ENCODE peak calls at places on chromosomes 3 and 15, in five cellular contexts. N is A549, R is HepG2, W is GM12878, X is K562. I is an unnamed sample.

GRCh38 chr3:50267280-50267913 is 1.6 kb upstream of the SEMA3B start:
- DNase-seq in R (no peak), W (no peak), N (no peak), X (peak; percentile 46), I (peak; percentile 57)

GRCh38 chr3:64848822-64849221 is 161.0 kb upstream of the ADAMTS9 start:
- DNase-seq in W (no peak), N (no peak), R (no peak), X (no peak), I (no peak)

GRCh38 chr3:12405432-12406272 is 78.6 kb upstream of the TSEN2 start:
- DNase-seq in N (peak; percentile 70), X (peak; percentile 45), W (no peak), R (peak; percentile 99), I (no peak)

GRCh38 chr15:45157974-45158373 is 28.2 kb downstream of the DUOX1 start:
- DNase-seq in X (no peak), W (no peak), R (no peak), N (no peak), I (peak; percentile 34)

GRCh38 chr3:112341386-112341785 is 8.4 kb downstream of the CD200 start:
- DNase-seq in N (no peak), W (no peak), R (no peak), X (no peak), I (no peak)

GRCh38 chr3:171936231-171936841 is 93.2 kb downstream of the TMEM212 start:
- DNase-seq in X (no peak), N (no peak), W (peak; percentile 20), R (no peak), I (no peak)

GRCh38 chr3:146542179-146542578 is 2.2 kb downstream of the PLSCR1 start:
- DNase-seq in W (no peak), R (no peak), X (no peak), N (no peak), I (no peak)

GRCh38 chr15:43492266-43492665 is 690 bp downstream of the TP53BP1 start:
- DNase-seq in W (no peak), N (no peak), R (no peak), X (no peak), I (peak; percentile 66)

GRCh38 chr3:193711523-193711963 is 118.5 kb downstream of the OPA1 start:
- DNase-seq in W (no peak), N (no peak), X (no peak), R (peak; percentile 75), I (no peak)

GRCh38 chr15:51982770-51983103 is 11.2 kb upstream of the LEO1 start:
- DNase-seq in R (no peak), W (no peak), N (no peak), X (no peak), I (no peak)

GRCh38 chr3:37290551-37290950 is 116.2 kb upstream of the LRRFIP2 start:
- DNase-seq in R (no peak), W (no peak), X (no peak), N (no peak), I (peak; percentile 34)

GRCh38 chr3:159114582-159114981 is 312.7 kb downstream of the MFSD1 start:
- DNase-seq in N (no peak), R (no peak), X (no peak), W (no peak), I (no peak)

GRCh38 chr15:73935547-73935946 is 9.3 kb downstream of the LOXL1 start:
- DNase-seq in N (no peak), W (no peak), X (no peak), R (no peak), I (no peak)

GRCh38 chr15:35108453-35108852 is 23.4 kb upstream of the NANOGP8 start:
- DNase-seq in X (no peak), R (no peak), W (no peak), N (no peak), I (no peak)

GRCh38 chr3:45545476-45545875 is 49.1 kb upstream of the LIMD1 start:
- DNase-seq in X (peak; percentile 77), W (no peak), N (no peak), R (peak; percentile 75), I (no peak)

GRCh38 chr3:11803977-11804903 is 42.4 kb downstream of the TAMM41 start:
- DNase-seq in R (peak; percentile 51), W (no peak), N (peak; percentile 68), X (peak; percentile 77), I (peak; percentile 78)

GRCh38 chr3:24096271-24096670 is 151.2 kb downstream of the NR1D2 start:
- DNase-seq in W (no peak), X (no peak), N (no peak), R (no peak), I (no peak)

GRCh38 chr3:119175869-119176756 is 2.7 kb downstream of the UPK1B start:
- DNase-seq in N (peak; percentile 76), X (no peak), R (no peak), W (no peak), I (no peak)

GRCh38 chr15:84631706-84632272 is 22.3 kb downstream of the WDR73 start:
- DNase-seq in R (peak; percentile 12), X (peak; percentile 33), W (no peak), N (no peak), I (no peak)

GRCh38 chr3:10702961-10703740 is 112.9 kb upstream of the SLC6A11 start:
- DNase-seq in N (peak; percentile 31), R (no peak), W (no peak), X (peak; percentile 93), I (peak; percentile 95)

GRCh38 chr3:189260556-189261493 is 89.1 kb downstream of the TPRG1 start:
- DNase-seq in X (no peak), W (no peak), R (no peak), N (no peak), I (no peak)

GRCh38 chr3:158094917-158095301 is 11.3 kb downstream of the SHOX2 start:
- DNase-seq in W (no peak), N (no peak), R (no peak), X (no peak), I (no peak)

GRCh38 chr3:144760831-144761230 is 789.2 kb downstream of the DIPK2A start:
- DNase-seq in X (no peak), R (no peak), W (no peak), N (no peak), I (no peak)

GRCh38 chr3:156497326-156497725 is 57.6 kb downstream of the SSR3 start:
- DNase-seq in W (no peak), X (no peak), R (no peak), N (no peak), I (no peak)

GRCh38 chr3:58323795-58324674 is 8.7 kb upstream of the PXK start:
- DNase-seq in N (no peak), R (no peak), X (no peak), W (no peak), I (no peak)

GRCh38 chr3:141795719-141796435 is 32.7 kb downstream of the GRK7 start:
- DNase-seq in N (no peak), X (no peak), W (no peak), R (no peak), I (no peak)

GRCh38 chr3:114035896-114036295 is 20.4 kb downstream of the CCDC191 start:
- DNase-seq in X (no peak), W (no peak), R (no peak), N (no peak), I (no peak)

GRCh38 chr3:184808021-184808420 is 3.9 kb upstream of the VPS8 start:
- DNase-seq in N (no peak), R (peak; percentile 20), W (no peak), X (no peak), I (peak; percentile 84)

GRCh38 chr15:55789066-55789660 is 46.2 kb upstream of the PRTG start:
- DNase-seq in R (no peak), W (no peak), N (no peak), X (peak; percentile 71), I (peak; percentile 87)

DNA sequence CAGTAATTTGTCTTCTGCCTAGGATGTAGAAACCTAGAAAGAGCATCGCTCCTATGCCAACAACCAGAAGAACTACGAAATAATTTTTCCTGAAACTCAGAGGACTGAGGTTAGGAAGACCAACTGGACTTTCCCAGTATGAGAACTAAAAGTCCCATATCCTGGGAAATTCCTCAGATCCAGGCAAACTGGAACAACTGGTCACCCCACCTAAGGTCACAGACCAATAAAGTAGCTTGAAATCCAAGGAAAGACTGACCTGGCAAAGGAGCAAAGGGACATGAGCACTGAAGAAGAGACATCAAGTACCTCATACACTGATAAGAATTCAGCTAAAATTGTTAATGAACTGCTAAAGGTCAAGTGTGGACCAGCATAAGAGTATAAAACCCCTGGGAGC is 6.6 kb downstream of the RPL39L start:
- DNase-seq in X (no peak), N (no peak), R (no peak), W (no peak), I (no peak)
- TF ChIP-seq JUNB in X (no peak), N (no peak), R (no peak), W (no peak), I (no peak)

DNA sequence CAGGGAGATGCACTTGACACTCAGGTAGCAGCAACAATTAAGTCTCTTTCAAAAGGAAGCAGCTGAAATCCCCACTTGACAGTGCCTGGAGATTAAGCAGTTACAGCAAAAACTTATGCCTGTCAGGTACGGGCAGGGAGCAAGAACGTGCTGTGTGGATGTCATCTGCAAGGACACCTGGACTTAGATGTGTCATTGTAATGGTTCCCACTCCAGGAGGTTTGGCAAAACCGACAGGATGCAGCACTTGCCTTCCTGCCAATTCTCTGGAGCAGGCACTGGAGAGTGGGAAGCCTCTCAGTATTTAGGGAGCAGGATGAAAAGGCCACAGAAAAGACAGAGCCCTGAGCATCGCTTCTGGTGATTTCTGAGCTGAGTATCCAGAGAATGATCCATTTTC is 292.4 kb downstream of the PDCD6IP start:
- DNase-seq in X (no peak), W (no peak), N (no peak), R (no peak), I (no peak)
- TF ChIP-seq REST in X (no peak), W (no peak), N (no peak), R (no peak), I (no peak)

DNA sequence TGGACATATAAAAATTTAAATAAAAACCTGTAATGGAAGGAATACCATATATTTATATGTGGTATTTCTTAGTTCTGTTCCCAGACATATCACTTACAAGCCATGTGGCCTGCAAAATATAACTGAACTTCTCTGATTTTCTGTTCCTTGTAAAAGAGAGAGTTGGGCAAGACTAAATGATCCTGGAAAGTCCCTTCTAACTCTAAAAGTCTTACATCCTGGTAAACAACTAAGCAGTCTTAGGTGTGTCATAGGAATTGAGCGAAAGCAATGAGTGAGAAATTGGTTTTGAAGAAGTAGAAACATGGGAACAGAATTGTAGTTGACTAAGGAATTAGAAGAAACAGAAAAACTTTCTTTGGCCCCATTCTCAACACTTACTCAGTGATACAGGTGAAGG is 25.3 kb upstream of the IL20RB start:
- DNase-seq in X (no peak), R (no peak), W (no peak), N (no peak), I (no peak)
- TF ChIP-seq JUNB in X (no peak), R (no peak), W (no peak), N (no peak), I (no peak)

DNA sequence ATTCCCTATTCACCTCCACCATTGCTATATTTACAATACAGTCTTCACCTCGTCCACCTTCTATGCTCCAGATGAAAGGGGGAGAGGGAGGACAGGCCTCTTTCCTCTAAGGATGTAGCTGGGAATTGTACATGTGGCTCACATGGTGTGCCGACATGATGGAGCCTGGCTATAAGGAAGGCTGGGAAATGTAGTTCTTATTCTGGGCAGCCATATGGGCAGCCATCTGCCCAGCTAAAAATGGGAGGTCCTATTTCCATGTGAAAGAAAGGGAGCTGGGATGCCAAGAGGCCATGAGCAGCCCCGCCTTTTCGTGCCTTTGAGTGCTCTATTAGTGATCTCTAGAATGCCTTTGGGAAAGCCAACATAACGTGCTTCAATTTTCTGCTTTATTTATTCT is 27.1 kb upstream of the MGLL start:
- DNase-seq in W (no peak), N (no peak), R (no peak), X (no peak), I (peak; percentile 54)
- TF ChIP-seq REST in W (no peak), N (no peak), R (no peak), X (no peak), I (no peak)